ENCODE peak calls at places on chromosomes 12 and 14, in nine cellular contexts. X is body of pancreas; O is fibroblast of pulmonary artery; S is endothelial cell; C is left ventricle myocardium inferior; V is A549; H is CD4-positive, alpha-beta T cell; J is HFF-Myc; A is kidney epithelial cell. E is an unnamed sample.
A peak's percentile ranks its signal among the peaks of the same experiment; 100 is the strongest.

GRCh38 chr14:65019944-65020566 is 33.4 kb downstream of the FNTB start:
- DNase-seq in X (peak; percentile 50), O (peak; percentile 92), S (peak; percentile 27), C (no peak), V (peak; percentile 51), H (no peak), J (peak; percentile 30), A (peak; percentile 47), E (no peak)

GRCh38 chr14:89807905-89808304 is 146.6 kb downstream of the EFCAB11 start:
- DNase-seq in X (no peak), O (no peak), S (no peak), C (no peak), V (no peak), H (no peak), J (no peak), A (no peak), E (no peak)

GRCh38 chr14:103372017-103372416 is 13.2 kb upstream of the MARK3 start:
- DNase-seq in X (no peak), O (no peak), S (no peak), C (no peak), V (no peak), H (no peak), J (no peak), A (no peak), E (no peak)

GRCh38 chr14:61838661-61839060 is 76.4 kb downstream of the SNAPC1 start:
- DNase-seq in X (no peak), O (peak; percentile 62), S (no peak), C (no peak), V (no peak), H (no peak), J (no peak), A (no peak), E (no peak)

GRCh38 chr12:70948976-70949336 is 28.4 kb upstream of the PTPRR start:
- DNase-seq in X (no peak), O (peak; percentile 40), S (no peak), C (no peak), V (no peak), H (no peak), J (no peak), A (no peak), E (no peak)

GRCh38 chr12:132584472-132584871 is 25.9 kb downstream of the LRCOL1 start:
- DNase-seq in X (no peak), O (no peak), S (no peak), C (no peak), V (no peak), H (no peak), J (no peak), A (no peak), E (no peak)

GRCh38 chr12:105761075-105761474 is 377.7 kb downstream of the NUAK1 start:
- DNase-seq in X (no peak), O (peak; percentile 79), S (no peak), C (no peak), V (no peak), H (no peak), J (no peak), A (no peak), E (no peak)

GRCh38 chr12:128083132-128083729 is 183.7 kb upstream of the TMEM132C start:
- DNase-seq in X (no peak), O (no peak), S (no peak), C (no peak), V (no peak), H (no peak), J (no peak), A (no peak), E (no peak)

GRCh38 chr12:89636054-89636775 is 72.4 kb downstream of the ATP2B1 start:
- DNase-seq in X (no peak), O (no peak), S (no peak), C (no peak), V (peak; percentile 18), H (no peak), J (no peak), A (peak; percentile 5), E (no peak)

GRCh38 chr12:3600039-3600720 is 109.2 kb downstream of the PRMT8 start:
- DNase-seq in X (no peak), O (no peak), S (no peak), C (no peak), V (no peak), H (no peak), J (no peak), A (no peak), E (no peak)

GRCh38 chr14:99339551-99339950 is 67.6 kb upstream of the BCL11B start:
- DNase-seq in X (no peak), O (no peak), S (no peak), C (no peak), V (no peak), H (no peak), J (no peak), A (no peak), E (no peak)

GRCh38 chr14:66401447-66402095 is 84.6 kb upstream of the CCDC196 start:
- DNase-seq in X (peak; percentile 35), O (peak; percentile 36), S (no peak), C (no peak), V (no peak), H (no peak), J (no peak), A (no peak), E (no peak)

GRCh38 chr14:68395585-68395984 is 397.3 kb downstream of the ZFP36L1 start:
- DNase-seq in X (no peak), O (peak; percentile 67), S (no peak), C (no peak), V (no peak), H (no peak), J (no peak), A (no peak), E (no peak)

GRCh38 chr12:49903700-49904423 is at the start of gene FAIM2:
- DNase-seq in X (peak; percentile 22), O (peak; percentile 85), S (no peak), C (peak; percentile 71), V (no peak), H (peak; percentile 51), J (no peak), A (no peak), E (no peak)

DNA sequence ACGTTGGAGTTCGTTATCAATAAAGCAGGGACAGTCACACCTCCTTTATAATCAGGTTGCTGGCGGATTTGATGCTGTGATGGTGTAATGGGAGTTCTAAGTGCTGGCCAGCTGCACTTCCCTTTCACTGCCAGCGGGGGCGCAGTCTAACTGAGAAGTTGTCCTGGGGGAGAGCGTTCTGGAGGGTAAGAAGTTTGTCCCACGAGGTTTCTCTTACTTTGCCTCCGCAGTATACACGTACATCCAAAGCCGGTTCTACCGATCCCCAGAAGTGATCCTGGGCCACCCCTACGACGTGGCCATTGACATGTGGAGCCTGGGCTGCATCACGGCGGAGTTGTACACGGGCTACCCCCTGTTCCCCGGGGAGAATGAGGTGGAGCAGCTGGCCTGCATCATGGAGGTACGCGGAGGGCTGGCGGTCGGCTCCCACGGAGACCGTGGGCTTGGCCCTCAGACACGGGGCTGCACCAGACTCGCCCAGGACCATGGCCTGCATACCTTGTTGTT is 42.7 kb downstream of the DYRK4 start:
- DNase-seq in X (peak; percentile 86), O (peak; percentile 92), S (peak; percentile 63), C (peak; percentile 64), V (peak; percentile 80), H (peak; percentile 70), J (peak; percentile 72), A (peak; percentile 69), E (peak; percentile 66)
- TF ChIP-seq CTCF in X (peak; percentile 98), O (peak; percentile 99), S (peak; percentile 98), C (peak; percentile 98), V (peak; percentile 71), H (peak; percentile 99), J (peak; percentile 99), A (peak; percentile 98), E (peak; percentile 84)

GRCh38 chr12:131528144-131528543 is 182.7 kb upstream of the SFSWAP start:
- DNase-seq in X (no peak), O (no peak), S (no peak), C (no peak), V (no peak), H (no peak), J (no peak), A (no peak), E (no peak)

GRCh38 chr12:131525795-131526508 is 184.9 kb upstream of the SFSWAP start:
- DNase-seq in X (no peak), O (no peak), S (no peak), C (no peak), V (no peak), H (no peak), J (no peak), A (no peak), E (no peak)

GRCh38 chr12:131527736-131528135 is 183.2 kb upstream of the SFSWAP start:
- DNase-seq in X (no peak), O (no peak), S (no peak), C (no peak), V (no peak), H (no peak), J (no peak), A (no peak), E (no peak)

GRCh38 chr12:131529196-131530040 is 181.5 kb upstream of the SFSWAP start:
- DNase-seq in X (no peak), O (no peak), S (no peak), C (no peak), V (no peak), H (no peak), J (no peak), A (no peak), E (no peak)

DNA sequence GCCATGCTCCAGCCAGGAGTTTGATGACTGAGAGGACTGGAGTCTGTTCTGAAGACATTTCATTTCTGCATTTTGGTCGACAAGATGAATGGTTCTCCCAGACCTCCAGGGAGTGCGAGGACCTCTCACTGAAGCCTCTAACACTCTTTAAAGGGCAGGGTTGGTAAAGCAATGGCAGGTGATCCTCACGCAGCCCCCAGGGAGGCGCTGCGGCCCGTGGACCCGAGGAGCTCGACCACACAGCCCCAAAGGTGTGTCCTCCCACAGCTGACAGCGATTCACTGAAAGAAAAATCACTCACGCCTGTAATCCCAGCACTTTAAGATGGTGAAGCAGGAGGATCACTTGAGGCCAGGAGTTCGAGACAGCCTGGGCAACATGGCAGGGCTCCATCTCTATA is 183.8 kb upstream of the SFSWAP start:
- DNase-seq in X (no peak), O (no peak), S (no peak), C (no peak), V (no peak), H (no peak), J (no peak), A (no peak), E (no peak)
- TF ChIP-seq CTCF in X (no peak), O (no peak), S (no peak), C (no peak), V (no peak), H (no peak), J (no peak), A (no peak), E (no peak)

GRCh38 chr14:35883677-35884293 is 57.6 kb downstream of the BRMS1L start:
- DNase-seq in X (peak; percentile 54), O (peak; percentile 44), S (peak; percentile 28), C (no peak), V (peak; percentile 10), H (no peak), J (no peak), A (no peak), E (no peak)
- TF ChIP-seq CTCF in X (peak; percentile 54), O (peak; percentile 77), S (peak; percentile 75), C (peak; percentile 62), V (peak; percentile 74), H (peak; percentile 57), J (peak; percentile 60), A (peak; percentile 69), E (no peak)

DNA sequence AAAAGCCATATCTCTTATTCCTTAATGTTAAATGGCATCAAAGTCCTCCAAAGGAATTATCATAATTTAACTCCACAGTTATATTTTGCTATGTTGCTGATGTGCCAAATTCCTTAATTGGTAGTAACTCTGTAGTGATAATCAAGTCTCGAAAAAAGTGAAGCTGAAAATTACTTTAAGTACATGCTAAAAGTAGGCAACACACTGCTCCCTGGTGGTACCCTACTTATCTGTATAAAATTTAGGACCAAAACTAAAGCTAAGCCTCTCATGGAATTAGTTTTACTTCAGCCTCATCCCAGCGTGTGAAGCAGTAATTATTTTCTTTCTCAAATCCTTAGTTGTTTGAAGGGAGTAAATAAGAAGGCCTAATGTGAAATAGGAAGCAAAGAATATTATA is 132.8 kb downstream of the TTLL5 start:
- DNase-seq in X (no peak), O (peak; percentile 46), S (no peak), C (no peak), V (no peak), H (no peak), J (no peak), A (no peak), E (no peak)
- TF ChIP-seq CTCF in X (no peak), O (peak; percentile 20), S (no peak), C (peak; percentile 36), V (no peak), H (no peak), J (peak; percentile 14), A (no peak), E (no peak)

E was measured in activated B cell treated with CpG ODN at 0.5 μM for 24 hours.